ENCODE peak calls at places on chromosomes 16 and 17, in six cellular contexts. U, P, G, B, C and L are unnamed samples.

GRCh38 chr17:31802502-31802901 is 56.5 kb downstream of the COPRS start:
- DNase-seq in P (no peak), U (no peak), B (no peak), C (no peak), G (no peak), L (no peak)

GRCh38 chr17:2485543-2485942 is 26.1 kb downstream of the METTL16 start:
- DNase-seq in G (no peak), B (no peak), U (no peak), P (no peak), C (no peak), L (no peak)

GRCh38 chr17:696412-696811 is 18.2 kb downstream of the VPS53 start:
- DNase-seq in C (no peak), G (no peak), B (no peak), P (no peak), U (no peak), L (no peak)

GRCh38 chr16:72877374-72878028 is 170.4 kb downstream of the ZFHX3 start:
- DNase-seq in G (peak), U (no peak), P (peak), B (no peak), C (no peak), L (peak)

GRCh38 chr17:70920416-70920815 is 751.1 kb downstream of the KCNJ2 start:
- DNase-seq in U (no peak), G (no peak), B (no peak), P (no peak), C (no peak), L (no peak)

GRCh38 chr17:6343191-6343590 is 91.7 kb downstream of the AIPL1 start:
- DNase-seq in C (no peak), U (no peak), B (no peak), G (no peak), P (no peak), L (no peak)

GRCh38 chr16:10619271-10619849 is 39.0 kb upstream of the EMP2 start:
- DNase-seq in P (no peak), B (no peak), U (peak), G (peak), C (no peak), L (peak)

GRCh38 chr16:86910146-86910805 is 331.9 kb downstream of the FOXL1 start:
- DNase-seq in C (no peak), U (no peak), P (no peak), G (no peak), B (no peak), L (no peak)

GRCh38 chr17:13702266-13702665 is 100.5 kb upstream of the HS3ST3A1 start:
- DNase-seq in C (no peak), G (no peak), B (no peak), U (no peak), P (peak), L (no peak)

GRCh38 chr17:13114601-13115024 is 96.8 kb upstream of the ELAC2 start:
- DNase-seq in B (no peak), G (peak), C (no peak), P (peak), U (no peak), L (peak)

GRCh38 chr17:41527076-41528023 is 758 bp downstream of the KRT19 start:
- DNase-seq in B (peak), C (no peak), U (no peak), G (peak), P (no peak), L (peak)

GRCh38 chr17:71978435-71978834 is 142.4 kb upstream of the SOX9 start:
- DNase-seq in B (no peak), P (no peak), U (no peak), C (no peak), G (no peak), L (no peak)

GRCh38 chr16:625402-626173 is 5.2 kb upstream of the WFIKKN1 start:
- DNase-seq in C (no peak), P (no peak), U (no peak), G (no peak), B (peak), L (no peak)